ENCODE peak calls at places on chromosomes 11 and 22, in five cellular contexts. B is neural crest cell; Z is fibroblast of mammary gland; L is CD8-positive, alpha-beta T cell; P is astrocyte of the cerebellum. Q is an unnamed sample.

GRCh38 chr11:10410106-10410843 is 44.8 kb upstream of the AMPD3 start:
- DNase-seq in Z (no peak), L (no peak), B (no peak), P (no peak), Q (no peak)

GRCh38 chr11:128424867-128425285 is 162.5 kb downstream of the ETS1 start:
- DNase-seq in P (no peak), Z (peak; percentile 45), B (no peak), L (no peak), Q (no peak)

GRCh38 chr22:19517171-19517500 is 7.1 kb downstream of the CLDN5 start:
- DNase-seq in Z (no peak), B (no peak), P (no peak), L (no peak), Q (no peak)

GRCh38 chr22:47071078-47071811 is 308.8 kb downstream of the TBC1D22A start:
- DNase-seq in Z (no peak), P (no peak), B (no peak), L (no peak), Q (no peak)

GRCh38 chr11:40434941-40435340 is 1024.5 kb downstream of the LRRC4C start:
- DNase-seq in L (no peak), Z (no peak), P (no peak), B (no peak), Q (no peak)

GRCh38 chr11:107397357-107397756 is 60.3 kb downstream of the CWF19L2 start:
- DNase-seq in B (no peak), P (no peak), L (no peak), Z (no peak), Q (peak; percentile 22)

GRCh38 chr11:110710520-110711381 is 1.5 kb downstream of the ARHGAP20 start:
- DNase-seq in B (peak; percentile 12), P (no peak), Z (peak; percentile 26), L (peak; percentile 7), Q (peak; percentile 17)

GRCh38 chr11:125343732-125344131 is 152.3 kb downstream of the FEZ1 start:
- DNase-seq in Z (no peak), B (no peak), P (no peak), L (no peak), Q (no peak)

GRCh38 chr11:75365711-75366181 is 14.3 kb upstream of the ARRB1 start:
- DNase-seq in Z (peak; percentile 86), P (no peak), B (no peak), L (no peak), Q (no peak)

DNA sequence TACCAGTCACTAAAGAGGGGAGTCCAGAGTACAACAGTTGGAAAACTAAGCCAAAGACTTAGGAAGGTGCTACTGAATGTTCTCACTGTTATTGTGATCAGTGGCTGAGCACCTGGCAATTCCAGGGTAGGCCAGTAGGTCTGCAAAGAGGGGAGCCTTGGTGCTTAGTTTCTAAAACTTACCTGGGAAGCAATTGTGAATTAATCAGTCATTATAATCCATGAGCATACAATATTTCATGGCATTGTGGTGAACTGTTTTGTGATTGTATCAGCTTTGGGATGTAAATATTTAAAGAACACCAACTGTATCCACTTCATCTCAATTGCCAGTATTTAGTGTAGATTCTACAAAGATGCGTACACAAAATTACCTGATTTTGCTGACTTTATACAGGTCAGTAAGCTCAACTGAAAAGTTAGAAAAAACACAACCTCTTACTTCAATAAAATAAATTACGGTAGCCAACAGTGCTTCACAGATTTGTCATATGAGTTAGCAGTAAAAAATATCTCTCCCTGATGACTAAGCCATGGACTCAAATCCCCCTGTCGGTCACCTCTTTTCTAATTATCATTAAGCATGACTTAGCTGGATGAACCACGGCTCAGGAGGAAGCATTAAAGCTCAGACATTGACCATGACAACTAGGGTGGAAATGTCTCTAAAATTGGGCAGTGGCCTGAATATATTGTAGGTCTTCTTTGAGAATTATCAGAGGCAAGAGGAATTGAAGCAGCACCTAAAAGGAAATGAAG is 30.8 kb upstream of the SORL1 start:
- DNase-seq in Z (no peak), P (no peak), L (no peak), B (no peak), Q (no peak)
- TF ChIP-seq CTCF in Z (no peak), P (no peak), L (no peak), B (no peak), Q (no peak)

GRCh38 chr11:14623036-14623435 is 20.6 kb upstream of the PDE3B start:
- DNase-seq in Z (no peak), B (no peak), P (no peak), L (no peak), Q (no peak)
- TF ChIP-seq CTCF in Z (no peak), B (no peak), P (no peak), L (no peak), Q (no peak)

GRCh38 chr22:34645375-34645774 is 420.6 kb upstream of the ISX start:
- DNase-seq in L (no peak), B (peak; percentile 2), P (no peak), Z (no peak), Q (no peak)
- TF ChIP-seq CTCF in L (no peak), B (no peak), P (no peak), Z (no peak), Q (no peak)

GRCh38 chr11:134410766-134411165 is 1.3 kb downstream of the B3GAT1 start:
- DNase-seq in B (no peak), Z (no peak), P (no peak), L (no peak), Q (no peak)

GRCh38 chr11:134407923-134408322 is 4.1 kb downstream of the B3GAT1 start:
- DNase-seq in P (no peak), L (no peak), B (no peak), Z (no peak), Q (no peak)

GRCh38 chr11:134407321-134407828 is 4.7 kb downstream of the B3GAT1 start:
- DNase-seq in B (no peak), P (no peak), Z (no peak), L (no peak), Q (no peak)

GRCh38 chr11:134411887-134412507 is at the start of gene B3GAT1:
- DNase-seq in Z (no peak), B (no peak), P (no peak), L (no peak), Q (peak; percentile 72)

GRCh38 chr11:134409552-134410429 is 2.3 kb downstream of the B3GAT1 start:
- DNase-seq in L (no peak), P (no peak), Z (no peak), B (no peak), Q (no peak)
- TF ChIP-seq CTCF in L (no peak), P (no peak), Z (no peak), B (no peak), Q (no peak)

GRCh38 chr11:22822204-22822603 is 7.4 kb downstream of the SVIP start:
- DNase-seq in P (no peak), B (no peak), Z (no peak), L (no peak), Q (no peak)
- TF ChIP-seq CTCF in P (no peak), B (no peak), Z (no peak), L (no peak), Q (no peak)

DNA sequence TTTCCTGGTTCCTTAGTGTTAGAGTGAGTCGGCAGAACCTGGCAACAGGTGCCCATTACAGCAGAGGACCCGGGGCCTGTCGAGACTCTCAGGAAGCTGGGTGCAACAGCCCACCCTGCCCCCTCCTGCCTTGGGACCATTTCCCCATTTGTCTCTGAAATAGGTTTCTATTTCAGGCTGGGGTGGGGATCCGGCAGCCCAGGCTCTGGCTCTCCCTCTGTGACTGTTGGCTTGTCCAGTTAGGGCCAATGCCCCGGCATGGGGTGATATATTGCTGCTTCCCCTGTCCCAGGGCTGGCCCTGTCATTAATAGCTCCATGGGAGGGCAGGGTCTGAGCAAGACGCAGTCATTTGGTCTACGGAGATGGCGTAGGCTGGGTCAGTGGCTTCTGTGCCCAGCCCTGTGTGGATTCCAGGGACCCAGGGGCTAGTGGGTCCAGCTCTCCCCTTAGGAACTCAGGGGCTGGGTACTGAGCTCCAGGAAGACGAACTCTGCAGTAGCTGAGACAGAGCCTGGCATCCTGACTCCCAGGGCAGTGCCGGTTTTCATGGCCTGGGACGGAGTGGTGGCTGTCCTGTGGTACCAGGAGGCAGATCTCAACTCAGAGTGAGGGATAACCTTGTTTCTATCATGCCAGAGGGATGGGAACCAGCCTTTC is 2.7 kb downstream of the P2RY6 start:
- DNase-seq in B (no peak), P (no peak), Z (no peak), L (no peak), Q (peak; percentile 13)
- TF ChIP-seq CTCF in B (no peak), P (no peak), Z (no peak), L (no peak), Q (no peak)

DNA sequence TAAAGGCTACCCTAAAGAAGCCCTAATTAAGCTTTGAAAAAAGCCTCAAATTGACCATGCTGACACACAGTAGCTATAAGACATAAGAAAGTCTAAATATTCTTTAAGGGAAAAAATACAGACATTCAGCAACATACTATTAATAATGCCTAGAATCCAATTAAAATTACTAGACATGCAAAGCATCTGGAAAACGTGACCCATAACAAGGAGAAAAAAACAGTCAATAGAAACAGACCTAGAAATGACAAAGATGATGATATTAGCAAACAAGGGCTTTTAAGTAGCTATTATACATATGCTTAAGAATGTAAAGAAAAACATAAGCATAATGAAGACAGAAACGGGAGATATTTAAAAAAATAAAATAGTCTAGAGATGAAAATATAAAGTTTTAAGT is 63.7 kb upstream of the MYOD1 start:
- DNase-seq in Z (no peak), B (no peak), P (no peak), L (no peak), Q (no peak)
- TF ChIP-seq CTCF in Z (no peak), B (no peak), P (no peak), L (no peak), Q (no peak)